ENCODE peak calls at places on chromosomes 1 and 21, in six cellular contexts. One of them, this sample, is unnamed. For H3K4me1, the result is how much of the 10 kb centered on the place peaks cover.

GRCh38 chr1:228781161-228781771 is 46.0 kb downstream of the RHOU start:
- DNase-seq in H9: no peak
- DNase-seq in IMR-90: peak
- DNase-seq in mesenchymal stem cell: peak
- DNase-seq in neuronal stem cell: no peak
- DNase-seq in H1: no peak
- DNase-seq in this sample: peak

GRCh38 chr1:9689971-9690381 is 38.4 kb downstream of the PIK3CD start:
- DNase-seq in H1: peak
- DNase-seq in H9: peak
- DNase-seq in IMR-90: no peak
- DNase-seq in mesenchymal stem cell: peak
- DNase-seq in neuronal stem cell: peak
- DNase-seq in this sample: peak

GRCh38 chr1:60911980-60912692 is 170.2 kb upstream of the NFIA start:
- DNase-seq in H9: peak
- DNase-seq in mesenchymal stem cell: no peak
- DNase-seq in neuronal stem cell: no peak
- DNase-seq in IMR-90: no peak
- DNase-seq in H1: peak
- DNase-seq in this sample: no peak

GRCh38 chr1:3397311-3397710 is 57.2 kb upstream of the ARHGEF16 start:
- DNase-seq in neuronal stem cell: no peak
- DNase-seq in H1: no peak
- DNase-seq in IMR-90: no peak
- DNase-seq in mesenchymal stem cell: no peak
- DNase-seq in H9: no peak
- DNase-seq in this sample: no peak

GRCh38 chr1:198686069-198686728 is 47.4 kb downstream of the PTPRC start:
- DNase-seq in H1: no peak
- DNase-seq in IMR-90: peak
- DNase-seq in mesenchymal stem cell: peak
- DNase-seq in neuronal stem cell: peak
- DNase-seq in H9: no peak
- DNase-seq in this sample: peak

GRCh38 chr1:206706806-206707205 is 22.1 kb downstream of the MAPKAPK2 start:
- DNase-seq in mesenchymal stem cell: no peak
- DNase-seq in H1: no peak
- DNase-seq in IMR-90: no peak
- DNase-seq in H9: no peak
- DNase-seq in neuronal stem cell: no peak
- DNase-seq in this sample: no peak

GRCh38 chr1:82795503-82796149 is 994.9 kb downstream of the ADGRL2 start:
- DNase-seq in neuronal stem cell: no peak
- DNase-seq in IMR-90: no peak
- DNase-seq in mesenchymal stem cell: peak
- DNase-seq in H9: no peak
- DNase-seq in H1: no peak
- DNase-seq in this sample: peak

GRCh38 chr1:204487256-204487615 is 7.4 kb downstream of the PIK3C2B start:
- DNase-seq in H9: no peak
- DNase-seq in neuronal stem cell: no peak
- DNase-seq in H1: no peak
- DNase-seq in IMR-90: no peak
- DNase-seq in mesenchymal stem cell: no peak
- DNase-seq in this sample: no peak

GRCh38 chr1:152003846-152004442 is 10.3 kb upstream of the S100A10 start:
- DNase-seq in neuronal stem cell: no peak
- DNase-seq in IMR-90: no peak
- DNase-seq in H1: no peak
- DNase-seq in H9: peak
- DNase-seq in mesenchymal stem cell: peak
- DNase-seq in this sample: peak

DNA sequence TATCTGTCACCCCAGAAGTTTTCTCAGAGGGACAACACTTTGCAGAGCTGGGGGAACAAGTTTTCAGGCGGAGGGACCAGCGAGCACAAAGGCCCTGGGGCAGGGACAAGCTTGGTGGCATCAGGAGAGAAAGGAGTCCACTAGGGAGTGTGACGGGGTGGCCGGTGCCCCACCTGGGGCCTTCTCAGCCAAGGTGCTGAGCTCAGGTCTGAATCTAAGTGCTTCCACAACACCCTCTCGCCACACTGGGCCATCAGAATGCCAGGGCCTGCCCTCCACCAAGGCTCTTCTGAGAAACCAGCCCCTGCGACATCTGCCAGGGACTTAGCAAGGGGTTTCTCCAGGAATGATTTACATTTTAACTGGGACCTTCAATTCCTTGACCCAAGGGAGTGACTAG is 7.8 kb upstream of the TNFRSF8 start:
- DNase-seq in H9: no peak
- DNase-seq in IMR-90: no peak
- DNase-seq in H1: no peak
- DNase-seq in mesenchymal stem cell: no peak
- DNase-seq in neuronal stem cell: no peak
- DNase-seq in this sample: no peak
- H2BK15ac ChIP-seq in H9: no peak
- H2BK15ac ChIP-seq in IMR-90: no peak
- H2BK15ac ChIP-seq in H1: no peak
- H2BK15ac ChIP-seq in mesenchymal stem cell: no peak
- H2BK15ac ChIP-seq in neuronal stem cell: no peak
- H2BK15ac ChIP-seq in this sample: no peak

GRCh38 chr1:23588749-23589505 is 29.6 kb upstream of the ID3 start:
- DNase-seq in mesenchymal stem cell: no peak
- DNase-seq in H1: no peak
- DNase-seq in H9: no peak
- DNase-seq in IMR-90: no peak
- DNase-seq in neuronal stem cell: no peak
- DNase-seq in this sample: no peak
- H3K4me1 ChIP-seq in mesenchymal stem cell: under half
- H3K4me1 ChIP-seq in H1: under half
- H3K4me1 ChIP-seq in H9: under half
- H3K4me1 ChIP-seq in IMR-90: under half
- H3K4me1 ChIP-seq in neuronal stem cell: under half
- H3K4me1 ChIP-seq in this sample: under half

GRCh38 chr1:7006996-7007871 is 222.0 kb downstream of the CAMTA1 start:
- DNase-seq in neuronal stem cell: no peak
- DNase-seq in IMR-90: no peak
- DNase-seq in mesenchymal stem cell: no peak
- DNase-seq in H1: no peak
- DNase-seq in H9: peak
- DNase-seq in this sample: no peak

GRCh38 chr1:7005762-7006161 is 220.5 kb downstream of the CAMTA1 start:
- DNase-seq in H9: peak
- DNase-seq in neuronal stem cell: no peak
- DNase-seq in mesenchymal stem cell: no peak
- DNase-seq in H1: no peak
- DNase-seq in IMR-90: no peak
- DNase-seq in this sample: no peak

GRCh38 chr1:7003676-7004075 is 218.4 kb downstream of the CAMTA1 start:
- DNase-seq in mesenchymal stem cell: no peak
- DNase-seq in IMR-90: no peak
- DNase-seq in neuronal stem cell: no peak
- DNase-seq in H9: no peak
- DNase-seq in H1: no peak
- DNase-seq in this sample: no peak

GRCh38 chr1:7002728-7003127 is 217.5 kb downstream of the CAMTA1 start:
- DNase-seq in H1: no peak
- DNase-seq in neuronal stem cell: no peak
- DNase-seq in IMR-90: no peak
- DNase-seq in H9: no peak
- DNase-seq in mesenchymal stem cell: no peak
- DNase-seq in this sample: peak

GRCh38 chr1:7004181-7004580 is 218.9 kb downstream of the CAMTA1 start:
- DNase-seq in IMR-90: no peak
- DNase-seq in H9: no peak
- DNase-seq in neuronal stem cell: no peak
- DNase-seq in H1: no peak
- DNase-seq in mesenchymal stem cell: no peak
- DNase-seq in this sample: no peak
- H2BK15ac ChIP-seq in IMR-90: no peak
- H2BK15ac ChIP-seq in H9: no peak
- H2BK15ac ChIP-seq in neuronal stem cell: no peak
- H2BK15ac ChIP-seq in H1: no peak
- H2BK15ac ChIP-seq in mesenchymal stem cell: no peak
- H2BK15ac ChIP-seq in this sample: no peak

GRCh38 chr21:45943630-45944540 is 37.7 kb upstream of the COL6A1 start:
- DNase-seq in H1: no peak
- DNase-seq in IMR-90: no peak
- DNase-seq in mesenchymal stem cell: no peak
- DNase-seq in H9: no peak
- DNase-seq in neuronal stem cell: no peak
- DNase-seq in this sample: no peak

GRCh38 chr21:45945066-45945867 is 36.3 kb upstream of the COL6A1 start:
- DNase-seq in IMR-90: no peak
- DNase-seq in H9: no peak
- DNase-seq in H1: no peak
- DNase-seq in mesenchymal stem cell: no peak
- DNase-seq in neuronal stem cell: no peak
- DNase-seq in this sample: no peak

GRCh38 chr21:45945868-45946210 is 35.7 kb upstream of the COL6A1 start:
- DNase-seq in H1: no peak
- DNase-seq in IMR-90: no peak
- DNase-seq in mesenchymal stem cell: no peak
- DNase-seq in neuronal stem cell: no peak
- DNase-seq in H9: no peak
- DNase-seq in this sample: no peak

GRCh38 chr21:45942755-45943629 is 38.6 kb upstream of the COL6A1 start:
- DNase-seq in mesenchymal stem cell: no peak
- DNase-seq in H9: no peak
- DNase-seq in neuronal stem cell: no peak
- DNase-seq in IMR-90: no peak
- DNase-seq in H1: no peak
- DNase-seq in this sample: no peak

GRCh38 chr21:45944601-45945000 is 37.0 kb upstream of the COL6A1 start:
- DNase-seq in mesenchymal stem cell: no peak
- DNase-seq in neuronal stem cell: no peak
- DNase-seq in H1: no peak
- DNase-seq in IMR-90: no peak
- DNase-seq in H9: no peak
- DNase-seq in this sample: no peak
- H3K4me1 ChIP-seq in mesenchymal stem cell: under half
- H3K4me1 ChIP-seq in neuronal stem cell: under half
- H3K4me1 ChIP-seq in H1: under half
- H3K4me1 ChIP-seq in IMR-90: under half
- H3K4me1 ChIP-seq in H9: under half
- H3K4me1 ChIP-seq in this sample: under half

DNA sequence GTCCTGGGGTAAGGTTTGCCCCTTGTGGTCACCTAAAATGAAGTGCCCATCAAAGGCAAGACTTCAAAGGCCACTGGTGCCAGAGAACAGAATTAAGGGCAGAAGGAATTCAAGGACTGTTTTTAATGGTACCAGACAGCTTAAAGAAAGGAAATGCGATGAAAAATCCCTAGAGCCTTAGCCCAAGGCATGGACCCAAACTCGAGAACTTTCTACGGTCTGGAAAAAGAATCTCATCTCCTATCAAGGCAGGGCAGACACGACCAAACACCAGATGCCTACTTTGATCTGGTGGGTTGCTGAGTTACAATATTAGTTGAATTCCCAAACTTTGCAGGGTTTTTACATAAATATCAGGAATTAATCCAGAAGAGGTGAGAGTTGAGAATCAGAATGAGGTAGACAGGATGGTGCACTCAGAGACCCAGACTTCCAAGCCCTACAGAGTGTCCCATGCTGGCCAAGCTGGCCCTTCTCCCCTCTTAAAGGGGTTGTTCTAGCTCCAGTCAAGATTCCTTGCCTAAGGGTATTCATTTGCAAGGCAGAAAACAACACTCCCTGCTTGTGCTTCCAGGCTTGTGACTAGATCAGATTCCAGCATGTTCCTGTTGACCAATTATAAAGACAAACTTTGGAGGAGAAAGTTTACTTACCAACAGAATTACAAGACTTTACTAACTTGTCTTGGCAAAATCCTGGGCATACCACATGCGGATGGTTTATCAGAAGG is 48.0 kb downstream of the EDN2 start:
- DNase-seq in IMR-90: no peak
- DNase-seq in mesenchymal stem cell: no peak
- DNase-seq in H1: no peak
- DNase-seq in H9: no peak
- DNase-seq in neuronal stem cell: no peak
- DNase-seq in this sample: peak
- H2BK15ac ChIP-seq in IMR-90: no peak
- H2BK15ac ChIP-seq in mesenchymal stem cell: no peak
- H2BK15ac ChIP-seq in H1: no peak
- H2BK15ac ChIP-seq in H9: no peak
- H2BK15ac ChIP-seq in neuronal stem cell: no peak
- H2BK15ac ChIP-seq in this sample: no peak

GRCh38 chr1:43537423-43538142 is 6.9 kb downstream of the PTPRF start:
- DNase-seq in H9: no peak
- DNase-seq in IMR-90: peak
- DNase-seq in H1: no peak
- DNase-seq in mesenchymal stem cell: no peak
- DNase-seq in neuronal stem cell: no peak
- DNase-seq in this sample: no peak

GRCh38 chr1:43534256-43534655 is 3.6 kb downstream of the PTPRF start:
- DNase-seq in H9: no peak
- DNase-seq in neuronal stem cell: no peak
- DNase-seq in H1: no peak
- DNase-seq in IMR-90: no peak
- DNase-seq in mesenchymal stem cell: no peak
- DNase-seq in this sample: no peak

GRCh38 chr1:43536864-43537358 is 6.2 kb downstream of the PTPRF start:
- DNase-seq in H9: no peak
- DNase-seq in neuronal stem cell: no peak
- DNase-seq in H1: no peak
- DNase-seq in IMR-90: no peak
- DNase-seq in mesenchymal stem cell: no peak
- DNase-seq in this sample: no peak

GRCh38 chr1:43538143-43538487 is 7.4 kb downstream of the PTPRF start:
- DNase-seq in mesenchymal stem cell: no peak
- DNase-seq in H1: no peak
- DNase-seq in IMR-90: no peak
- DNase-seq in neuronal stem cell: no peak
- DNase-seq in H9: no peak
- DNase-seq in this sample: no peak

GRCh38 chr1:43536196-43536863 is 5.6 kb downstream of the PTPRF start:
- DNase-seq in neuronal stem cell: no peak
- DNase-seq in mesenchymal stem cell: no peak
- DNase-seq in H1: no peak
- DNase-seq in IMR-90: no peak
- DNase-seq in H9: no peak
- DNase-seq in this sample: no peak
- H3K4me1 ChIP-seq in neuronal stem cell: under half
- H3K4me1 ChIP-seq in mesenchymal stem cell: under half
- H3K4me1 ChIP-seq in H1: under half
- H3K4me1 ChIP-seq in IMR-90: under half
- H3K4me1 ChIP-seq in H9: under half
- H3K4me1 ChIP-seq in this sample: under half

This sample was measured in mesendoderm.